ENCODE peak calls at places on chromosomes 16 and 17, in seven cellular contexts. A is neural progenitor cell, D is AG04450, E is GM23338, J is thoracic aorta, S is tibial nerve, M is suprapubic skin. T is an unnamed sample.

GRCh38 chr16:2455081-2455845 is 4.6 kb upstream of the TEDC2 start:
- DNase-seq in A (no peak), D (no peak), E (no peak), J (no peak), S (no peak), M (no peak), T (no peak)

GRCh38 chr16:58324792-58325191 is 30.0 kb upstream of the PRSS54 start:
- DNase-seq in A (no peak), D (no peak), E (no peak), J (no peak), S (no peak), M (no peak), T (no peak)

GRCh38 chr17:4536259-4536741 is 18.9 kb downstream of the MYBBP1A start:
- DNase-seq in A (peak), D (no peak), E (peak), J (no peak), S (no peak), M (no peak), T (no peak)

GRCh38 chr17:9306086-9306485 is 269.5 kb downstream of the STX8 start:
- DNase-seq in A (no peak), D (no peak), E (no peak), J (no peak), S (no peak), M (no peak), T (no peak)

GRCh38 chr17:51848451-51848850 is 310.1 kb downstream of the CA10 start:
- DNase-seq in A (no peak), D (no peak), E (no peak), J (no peak), S (no peak), M (no peak), T (no peak)

GRCh38 chr17:79852748-79853147 is 13.5 kb upstream of the CBX4 start:
- DNase-seq in A (no peak), D (no peak), E (no peak), J (no peak), S (no peak), M (no peak), T (no peak)

GRCh38 chr17:44331249-44331760 is 6.7 kb upstream of the SLC25A39 start:
- DNase-seq in A (peak), D (no peak), E (peak), J (no peak), S (no peak), M (no peak), T (peak)

GRCh38 chr17:3918372-3919122 is 2.3 kb upstream of the P2RX1 start:
- DNase-seq in A (no peak), D (no peak), E (no peak), J (no peak), S (no peak), M (no peak), T (no peak)

GRCh38 chr16:69762843-69763556 is 868 bp downstream of the WWP2 start:
- DNase-seq in A (peak), D (no peak), E (no peak), J (no peak), S (no peak), M (no peak), T (no peak)

GRCh38 chr16:6880263-6880662 is 452.4 kb upstream of the RBFOX1 start:
- DNase-seq in A (no peak), D (no peak), E (no peak), J (no peak), S (no peak), M (no peak), T (no peak)

GRCh38 chr17:7130626-7131467 is 16.2 kb upstream of the ASGR2 start:
- DNase-seq in A (no peak), D (no peak), E (no peak), J (no peak), S (no peak), M (no peak), T (no peak)

GRCh38 chr16:86158688-86159360 is 259.9 kb downstream of the IRF8 start:
- DNase-seq in A (no peak), D (no peak), E (peak), J (no peak), S (no peak), M (no peak), T (no peak)

GRCh38 chr17:35460354-35460851 is 11.8 kb upstream of the SLFN13 start:
- DNase-seq in A (peak), D (no peak), E (peak), J (no peak), S (no peak), M (no peak), T (peak)

GRCh38 chr17:17499402-17500145 is 3.4 kb upstream of the RASD1 start:
- DNase-seq in A (no peak), D (no peak), E (no peak), J (no peak), S (no peak), M (no peak), T (no peak)

GRCh38 chr17:1617620-1618174 is 10.9 kb downstream of the SLC43A2 start:
- DNase-seq in A (no peak), D (no peak), E (no peak), J (no peak), S (no peak), M (no peak), T (no peak)

GRCh38 chr17:14672830-14673229 is 371.9 kb downstream of the HS3ST3B1 start:
- DNase-seq in A (peak), D (no peak), E (no peak), J (no peak), S (no peak), M (no peak), T (peak)

GRCh38 chr16:61182416-61182815 is 853.8 kb downstream of the CDH8 start:
- DNase-seq in A (no peak), D (no peak), E (no peak), J (no peak), S (no peak), M (no peak), T (no peak)

GRCh38 chr17:78179372-78179771 is 7.5 kb downstream of the TK1 start:
- DNase-seq in A (no peak), D (peak), E (no peak), J (peak), S (no peak), M (peak), T (no peak)

GRCh38 chr16:76910931-76911330 is 280.1 kb upstream of the MON1B start:
- DNase-seq in A (no peak), D (peak), E (no peak), J (no peak), S (no peak), M (no peak), T (no peak)

GRCh38 chr17:10205549-10206185 is 7.3 kb upstream of the GAS7 start:
- DNase-seq in A (no peak), D (no peak), E (peak), J (no peak), S (no peak), M (no peak), T (no peak)

GRCh38 chr16:66510711-66511614 is 39.0 kb downstream of the TK2 start:
- DNase-seq in A (peak), D (no peak), E (no peak), J (no peak), S (no peak), M (no peak), T (no peak)

GRCh38 chr16:67917852-67918236 is 13.8 kb downstream of the CTRL start:
- DNase-seq in A (no peak), D (no peak), E (no peak), J (no peak), S (no peak), M (no peak), T (no peak)

GRCh38 chr17:27630607-27631408 is at the start of gene LGALS9:
- DNase-seq in A (no peak), D (no peak), E (no peak), J (no peak), S (no peak), M (no peak), T (no peak)
- H3K4me3 ChIP-seq in A (no peak), D (no peak), E (no peak), J (peak), S (peak), M (peak), T (no peak)

GRCh38 chr16:10181196-10182162 is 749 bp downstream of the GRIN2A start:
- DNase-seq in A (peak), D (no peak), E (peak), J (no peak), S (no peak), M (no peak), T (peak)

GRCh38 chr16:10182186-10182683 is at the start of gene GRIN2A:
- DNase-seq in A (peak), D (no peak), E (peak), J (no peak), S (no peak), M (no peak), T (peak)

GRCh38 chr16:10178079-10178478 is 4.1 kb downstream of the GRIN2A start:
- DNase-seq in A (no peak), D (no peak), E (no peak), J (no peak), S (no peak), M (no peak), T (no peak)

GRCh38 chr16:10180042-10180770 is 2.0 kb downstream of the GRIN2A start:
- DNase-seq in A (no peak), D (no peak), E (no peak), J (no peak), S (no peak), M (no peak), T (no peak)

DNA sequence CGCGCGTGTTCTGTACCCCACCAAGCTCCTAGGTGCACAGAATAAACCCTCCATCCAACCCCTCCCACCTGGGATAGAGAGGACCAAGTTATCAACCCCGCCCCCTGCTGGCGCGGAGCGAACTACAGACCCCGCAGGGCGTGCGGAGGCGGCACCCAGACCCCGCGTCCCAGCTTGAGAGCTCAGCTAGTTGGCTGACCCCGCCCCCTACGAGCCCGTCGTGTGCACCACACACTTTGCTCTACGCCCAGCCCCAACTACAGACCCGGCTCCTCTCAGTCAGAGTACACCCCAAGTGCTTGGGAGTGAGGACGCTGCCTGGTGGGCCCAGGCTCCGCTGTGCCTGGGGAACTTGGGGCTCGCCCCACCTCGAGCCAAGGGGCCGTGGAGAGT is 1.5 kb downstream of the GRIN2A start:
- DNase-seq in A (peak), D (no peak), E (peak), J (no peak), S (no peak), M (no peak), T (peak)
- TF ChIP-seq CTCF in A (peak), D (no peak), E (peak), J (peak), S (peak), M (no peak), T (peak)

GRCh38 chr17:48426019-48426418 is 4.0 kb downstream of the SKAP1 start:
- DNase-seq in A (no peak), D (no peak), E (no peak), J (no peak), S (no peak), M (no peak), T (no peak)

GRCh38 chr17:48429638-48430586 is at the start of gene SKAP1:
- DNase-seq in A (peak), D (no peak), E (peak), J (no peak), S (no peak), M (no peak), T (no peak)

GRCh38 chr17:48427598-48427997 is 2.4 kb downstream of the SKAP1 start:
- DNase-seq in A (no peak), D (no peak), E (no peak), J (no peak), S (no peak), M (no peak), T (no peak)

GRCh38 chr17:48432820-48433775 is 3.1 kb upstream of the SKAP1 start:
- DNase-seq in A (no peak), D (no peak), E (no peak), J (no peak), S (no peak), M (no peak), T (no peak)

GRCh38 chr17:48429156-48429555 is 858 bp downstream of the SKAP1 start:
- DNase-seq in A (no peak), D (no peak), E (no peak), J (no peak), S (no peak), M (no peak), T (no peak)
- H3K27ac ChIP-seq in A (no peak), D (no peak), E (no peak), J (no peak), S (no peak), M (no peak), T (no peak)

GRCh38 chr16:79811541-79811940 is 211.0 kb upstream of the MAF start:
- DNase-seq in A (no peak), D (no peak), E (no peak), J (no peak), S (no peak), M (no peak), T (no peak)
- H3K4me3 ChIP-seq in A (no peak), D (no peak), E (no peak), J (no peak), S (no peak), M (no peak), T (no peak)